ENCODE peak calls at places on chromosomes 13 and 19, in six cellular contexts. One of them, this sample, is unnamed. For H3K36me3, the result is how much of the 10 kb centered on the place peaks cover.

GRCh38 chr19:10998045-10998533 is 37.3 kb downstream of the SMARCA4 start:
- DNase-seq in K562: peak
- DNase-seq in H1: no peak
- DNase-seq in HCT116: no peak
- DNase-seq in GM12878: no peak
- DNase-seq in HepG2: peak
- DNase-seq in this sample: no peak

GRCh38 chr19:972281-972680 is 11.9 kb upstream of the WDR18 start:
- DNase-seq in H1: no peak
- DNase-seq in HepG2: no peak
- DNase-seq in GM12878: no peak
- DNase-seq in HCT116: no peak
- DNase-seq in K562: no peak
- DNase-seq in this sample: no peak

GRCh38 chr13:110950819-110951570 is 36.1 kb upstream of the ANKRD10 start:
- DNase-seq in HCT116: no peak
- DNase-seq in GM12878: no peak
- DNase-seq in K562: no peak
- DNase-seq in HepG2: no peak
- DNase-seq in H1: no peak
- DNase-seq in this sample: no peak

GRCh38 chr13:38363219-38363618 is 13.6 kb downstream of the UFM1 start:
- DNase-seq in GM12878: no peak
- DNase-seq in K562: no peak
- DNase-seq in HepG2: no peak
- DNase-seq in HCT116: no peak
- DNase-seq in H1: no peak
- DNase-seq in this sample: no peak

GRCh38 chr19:3285647-3286176 is 61.3 kb downstream of the CELF5 start:
- DNase-seq in HCT116: no peak
- DNase-seq in K562: no peak
- DNase-seq in GM12878: no peak
- DNase-seq in HepG2: peak
- DNase-seq in H1: no peak
- DNase-seq in this sample: peak

GRCh38 chr19:9709305-9709704 is 34.4 kb upstream of the ZNF562 start:
- DNase-seq in HepG2: no peak
- DNase-seq in H1: no peak
- DNase-seq in HCT116: no peak
- DNase-seq in K562: no peak
- DNase-seq in GM12878: no peak
- DNase-seq in this sample: no peak

GRCh38 chr13:97388385-97388784 is 45.6 kb upstream of the RAP2A start:
- DNase-seq in H1: no peak
- DNase-seq in K562: no peak
- DNase-seq in HCT116: no peak
- DNase-seq in HepG2: no peak
- DNase-seq in GM12878: no peak
- DNase-seq in this sample: no peak

GRCh38 chr13:50393641-50394040 is 378.4 kb downstream of the KCNRG start:
- DNase-seq in H1: no peak
- DNase-seq in HCT116: no peak
- DNase-seq in HepG2: no peak
- DNase-seq in GM12878: no peak
- DNase-seq in K562: peak
- DNase-seq in this sample: no peak

GRCh38 chr19:6769006-6769637 is 1.9 kb upstream of the SH2D3A start:
- DNase-seq in HepG2: no peak
- DNase-seq in HCT116: no peak
- DNase-seq in H1: no peak
- DNase-seq in GM12878: no peak
- DNase-seq in K562: peak
- DNase-seq in this sample: no peak

GRCh38 chr13:111503905-111504695 is 183.7 kb downstream of the TEX29 start:
- DNase-seq in HepG2: no peak
- DNase-seq in K562: no peak
- DNase-seq in HCT116: no peak
- DNase-seq in H1: no peak
- DNase-seq in GM12878: no peak
- DNase-seq in this sample: no peak

DNA sequence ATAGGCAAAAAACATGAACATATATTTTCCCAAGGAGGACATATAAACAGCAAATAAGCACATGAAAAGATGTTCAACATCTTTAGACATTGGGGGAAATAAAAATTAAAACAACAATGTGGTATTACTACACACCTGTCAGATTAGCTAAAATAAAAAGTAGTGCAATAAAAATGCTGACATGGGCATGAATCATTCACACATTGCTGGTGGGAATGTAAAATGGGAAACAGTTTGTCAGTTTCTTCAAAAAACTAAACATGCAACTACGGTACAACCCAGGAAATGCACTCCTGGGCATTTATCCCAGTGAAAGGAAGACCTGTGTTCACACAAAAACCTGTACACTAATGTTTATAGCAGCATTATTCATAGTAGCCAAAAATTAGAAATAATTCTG is 5.3 kb upstream of the SUCLA2 start:
- DNase-seq in HepG2: no peak
- DNase-seq in H1: no peak
- DNase-seq in HCT116: no peak
- DNase-seq in K562: no peak
- DNase-seq in GM12878: no peak
- DNase-seq in this sample: no peak
- H3K36me3 ChIP-seq in HepG2: under half
- H3K36me3 ChIP-seq in H1: under half
- H3K36me3 ChIP-seq in HCT116: under half
- H3K36me3 ChIP-seq in K562: under half
- H3K36me3 ChIP-seq in GM12878: under half
- H3K36me3 ChIP-seq in this sample: under half

DNA sequence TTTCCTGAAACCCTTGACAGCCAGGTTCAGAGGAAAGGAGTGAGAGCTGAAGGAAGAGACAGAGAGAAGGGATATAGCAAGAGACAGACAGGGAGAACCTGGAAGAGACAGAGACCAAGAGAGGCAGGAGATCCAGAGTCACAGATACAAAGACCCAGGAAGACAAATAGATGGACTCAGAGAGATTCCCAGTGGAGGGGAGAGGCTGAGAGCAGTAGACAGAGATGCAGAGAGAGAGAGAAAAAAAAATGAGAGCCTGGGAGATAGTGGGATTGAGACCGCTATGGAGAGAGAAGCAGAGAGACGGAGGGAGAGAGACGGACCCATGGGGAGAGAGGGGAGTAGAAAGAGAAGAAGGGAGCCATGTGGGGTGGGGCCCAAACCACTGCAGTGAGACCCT is 763 bp downstream of the FXYD7 start:
- DNase-seq in H1: no peak
- DNase-seq in HCT116: no peak
- DNase-seq in HepG2: no peak
- DNase-seq in GM12878: no peak
- DNase-seq in K562: no peak
- DNase-seq in this sample: no peak
- TF ChIP-seq ZNF274 in H1: no peak
- TF ChIP-seq ZNF274 in HCT116: no peak
- TF ChIP-seq ZNF274 in HepG2: no peak
- TF ChIP-seq ZNF274 in GM12878: no peak
- TF ChIP-seq ZNF274 in K562: no peak
- TF ChIP-seq ZNF274 in this sample: no peak

DNA sequence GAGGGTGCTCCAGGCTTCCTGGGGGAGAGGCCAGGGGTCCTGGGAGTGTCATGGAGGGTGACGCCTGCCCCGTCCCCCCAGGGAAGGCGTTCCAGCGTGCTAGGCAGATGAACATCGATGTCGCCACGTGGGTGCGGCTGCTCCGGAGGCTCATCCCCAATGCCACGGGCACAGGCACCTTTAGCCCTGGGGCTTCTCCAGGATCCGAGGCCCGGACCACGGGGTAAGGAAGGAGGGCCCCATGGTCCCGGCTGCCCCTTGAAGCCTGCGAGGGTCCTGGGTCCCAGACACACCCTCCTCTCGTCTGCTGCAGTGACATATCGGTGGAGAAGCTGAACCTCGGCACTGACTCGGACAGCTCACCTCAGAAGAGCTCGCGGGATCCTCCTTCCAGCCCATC is 11.4 kb downstream of the PTGER1 start:
- DNase-seq in K562: no peak
- DNase-seq in H1: no peak
- DNase-seq in HCT116: no peak
- DNase-seq in GM12878: no peak
- DNase-seq in HepG2: no peak
- DNase-seq in this sample: no peak
- H3K36me3 ChIP-seq in K562: half or more
- H3K36me3 ChIP-seq in H1: under half
- H3K36me3 ChIP-seq in HCT116: under half
- H3K36me3 ChIP-seq in GM12878: under half
- H3K36me3 ChIP-seq in HepG2: under half
- H3K36me3 ChIP-seq in this sample: under half

GRCh38 chr19:27746691-27747380 is 1466.1 kb downstream of the UQCRFS1 start:
- DNase-seq in GM12878: no peak
- DNase-seq in HepG2: no peak
- DNase-seq in H1: peak
- DNase-seq in HCT116: no peak
- DNase-seq in K562: peak
- DNase-seq in this sample: peak
- TF ChIP-seq ZNF274 in GM12878: no peak
- TF ChIP-seq ZNF274 in HepG2: no peak
- TF ChIP-seq ZNF274 in H1: no peak
- TF ChIP-seq ZNF274 in HCT116: no peak
- TF ChIP-seq ZNF274 in K562: no peak
- TF ChIP-seq ZNF274 in this sample: no peak

GRCh38 chr19:55238030-55238429 is 9.5 kb upstream of the TMEM86B start:
- DNase-seq in K562: no peak
- DNase-seq in HepG2: no peak
- DNase-seq in H1: no peak
- DNase-seq in GM12878: no peak
- DNase-seq in HCT116: no peak
- DNase-seq in this sample: no peak
- H3K36me3 ChIP-seq in K562: half or more
- H3K36me3 ChIP-seq in HepG2: half or more
- H3K36me3 ChIP-seq in H1: half or more
- H3K36me3 ChIP-seq in GM12878: half or more
- H3K36me3 ChIP-seq in HCT116: under half
- H3K36me3 ChIP-seq in this sample: half or more

GRCh38 chr19:50195224-50195623 is 8.2 kb upstream of the MYH14 start:
- DNase-seq in HepG2: no peak
- DNase-seq in GM12878: no peak
- DNase-seq in K562: no peak
- DNase-seq in H1: no peak
- DNase-seq in HCT116: no peak
- DNase-seq in this sample: no peak
- TF ChIP-seq ZNF274 in HepG2: no peak
- TF ChIP-seq ZNF274 in GM12878: no peak
- TF ChIP-seq ZNF274 in K562: no peak
- TF ChIP-seq ZNF274 in H1: no peak
- TF ChIP-seq ZNF274 in HCT116: no peak
- TF ChIP-seq ZNF274 in this sample: no peak

This sample was measured in NT2/D1.